ENCODE peak calls at places on chromosomes 5 and 9, in seven cellular contexts. E, R, J, G, M, V and O are unnamed samples.

GRCh38 chr5:1202026-1202797 is 817 bp downstream of the SLC6A19 start:
- DNase-seq in G (no peak), V (no peak), M (no peak), R (no peak), J (no peak), E (no peak), O (no peak)

GRCh38 chr5:78677777-78678668 is 29.5 kb upstream of the LHFPL2 start:
- DNase-seq in J (peak), R (peak), M (no peak), V (peak), E (no peak), G (peak), O (no peak)

GRCh38 chr9:83296123-83296522 is 233.2 kb upstream of the RASEF start:
- DNase-seq in G (peak), E (no peak), V (peak), R (no peak), M (no peak), J (no peak), O (no peak)

GRCh38 chr5:97838214-97838613 is 655.2 kb upstream of the RIOK2 start:
- DNase-seq in R (peak), J (peak), G (no peak), V (peak), M (no peak), E (no peak), O (no peak)

GRCh38 chr9:136255166-136255538 is 9.5 kb upstream of the QSOX2 start:
- DNase-seq in V (no peak), R (peak), M (no peak), G (no peak), E (no peak), J (peak), O (no peak)

GRCh38 chr5:180353226-180353962 is at the start of gene GFPT2:
- DNase-seq in M (peak), J (peak), E (peak), V (peak), G (peak), R (peak), O (peak)

GRCh38 chr5:67696446-67696845 is 499.8 kb upstream of the CD180 start:
- DNase-seq in E (no peak), V (no peak), R (no peak), J (no peak), M (no peak), G (no peak), O (no peak)

GRCh38 chr5:56357426-56357825 is 124.3 kb upstream of the ANKRD55 start:
- DNase-seq in G (peak), M (no peak), R (no peak), J (no peak), V (peak), E (no peak), O (no peak)

GRCh38 chr9:80952523-80952922 is 736.8 kb downstream of the TLE1 start:
- DNase-seq in V (no peak), J (no peak), E (no peak), G (peak), R (no peak), M (no peak), O (no peak)

GRCh38 chr9:112532427-112532826 is 45.8 kb downstream of the KIAA1958 start:
- DNase-seq in R (peak), G (no peak), E (no peak), M (no peak), J (peak), V (no peak), O (no peak)

GRCh38 chr5:34691326-34691725 is 35.2 kb downstream of the RAI14 start:
- DNase-seq in R (no peak), J (no peak), V (no peak), M (no peak), E (no peak), G (no peak), O (no peak)

GRCh38 chr9:123589666-123590239 is 233.8 kb downstream of the CRB2 start:
- DNase-seq in G (no peak), V (no peak), E (no peak), M (no peak), J (no peak), R (no peak), O (no peak)

GRCh38 chr5:78503958-78504357 is 143.5 kb downstream of the SCAMP1 start:
- DNase-seq in G (no peak), M (no peak), J (no peak), E (no peak), R (no peak), V (no peak), O (no peak)

GRCh38 chr5:32827981-32828380 is 116.9 kb downstream of the NPR3 start:
- DNase-seq in M (no peak), G (no peak), R (no peak), J (no peak), E (no peak), V (no peak), O (no peak)

GRCh38 chr9:125932012-125932411 is 184.8 kb downstream of the PBX3 start:
- DNase-seq in E (no peak), R (peak), G (peak), V (peak), M (no peak), J (peak), O (no peak)

GRCh38 chr5:177382423-177383029 is 1.7 kb upstream of the SLC34A1 start:
- DNase-seq in E (peak), J (no peak), M (no peak), G (peak), V (no peak), R (peak), O (peak)

GRCh38 chr5:177334155-177334551 is 17.3 kb downstream of the LMAN2 start:
- DNase-seq in G (no peak), R (no peak), M (no peak), J (no peak), E (no peak), V (no peak), O (no peak)

GRCh38 chr5:132764671-132765070 is 12.4 kb downstream of the SEPTIN8 start:
- DNase-seq in J (no peak), R (no peak), E (no peak), V (no peak), G (no peak), M (no peak), O (peak)

GRCh38 chr5:157516016-157516415 is 56.0 kb downstream of the NIPAL4 start:
- DNase-seq in E (no peak), V (no peak), R (peak), G (no peak), M (no peak), J (peak), O (no peak)

GRCh38 chr9:136368190-136368589 is 4.6 kb upstream of the DNLZ start:
- DNase-seq in R (no peak), E (no peak), M (no peak), J (no peak), G (no peak), V (no peak), O (no peak)

GRCh38 chr5:27208051-27208450 is 169.7 kb upstream of the CDH9 start:
- DNase-seq in M (no peak), R (peak), G (no peak), E (no peak), J (no peak), V (no peak), O (no peak)

GRCh38 chr5:30102185-30102584 is 1091.3 kb upstream of the CDH6 start:
- DNase-seq in E (no peak), R (no peak), M (no peak), G (no peak), V (no peak), J (no peak), O (no peak)
- H2BK120ac ChIP-seq in E (no peak), R (no peak), M (no peak), G (no peak), V (no peak), J (no peak), O (no peak)

GRCh38 chr9:89340332-89340731 is 22.0 kb downstream of the SECISBP2 start:
- DNase-seq in V (no peak), G (no peak), J (no peak), M (no peak), R (no peak), E (no peak), O (no peak)
- H2BK5ac ChIP-seq in V (no peak), G (no peak), J (no peak), M (no peak), R (no peak), E (no peak), O (no peak)

GRCh38 chr9:31389075-31389474 is 995.4 kb upstream of the ACO1 start:
- DNase-seq in M (no peak), E (no peak), V (no peak), J (no peak), R (no peak), G (no peak), O (no peak)

GRCh38 chr9:31393240-31393639 is 991.2 kb upstream of the ACO1 start:
- DNase-seq in G (no peak), J (no peak), R (no peak), E (no peak), M (no peak), V (no peak), O (no peak)

GRCh38 chr9:31394040-31394473 is 990.4 kb upstream of the ACO1 start:
- DNase-seq in J (peak), G (no peak), V (no peak), R (no peak), E (no peak), M (no peak), O (no peak)

GRCh38 chr9:31388660-31389059 is 995.8 kb upstream of the ACO1 start:
- DNase-seq in R (no peak), E (no peak), M (no peak), J (no peak), V (no peak), G (no peak), O (no peak)

GRCh38 chr9:31390352-31391025 is 994.0 kb upstream of the ACO1 start:
- DNase-seq in J (no peak), V (no peak), G (no peak), R (no peak), M (no peak), E (no peak), O (no peak)
- H2BK120ac ChIP-seq in J (no peak), V (no peak), G (no peak), R (no peak), M (no peak), E (no peak), O (no peak)

GRCh38 chr9:128526729-128527128 is 22.2 kb downstream of the GLE1 start:
- DNase-seq in E (no peak), R (no peak), V (no peak), G (no peak), M (no peak), J (no peak), O (no peak)

GRCh38 chr9:128523199-128523925 is 18.8 kb downstream of the GLE1 start:
- DNase-seq in M (no peak), G (peak), V (no peak), R (peak), J (peak), E (no peak), O (peak)

GRCh38 chr9:128521955-128522354 is 17.4 kb downstream of the GLE1 start:
- DNase-seq in R (no peak), M (no peak), V (no peak), E (no peak), J (no peak), G (no peak), O (no peak)
- H2BK5ac ChIP-seq in R (no peak), M (no peak), V (no peak), E (no peak), J (no peak), G (no peak), O (no peak)

DNA sequence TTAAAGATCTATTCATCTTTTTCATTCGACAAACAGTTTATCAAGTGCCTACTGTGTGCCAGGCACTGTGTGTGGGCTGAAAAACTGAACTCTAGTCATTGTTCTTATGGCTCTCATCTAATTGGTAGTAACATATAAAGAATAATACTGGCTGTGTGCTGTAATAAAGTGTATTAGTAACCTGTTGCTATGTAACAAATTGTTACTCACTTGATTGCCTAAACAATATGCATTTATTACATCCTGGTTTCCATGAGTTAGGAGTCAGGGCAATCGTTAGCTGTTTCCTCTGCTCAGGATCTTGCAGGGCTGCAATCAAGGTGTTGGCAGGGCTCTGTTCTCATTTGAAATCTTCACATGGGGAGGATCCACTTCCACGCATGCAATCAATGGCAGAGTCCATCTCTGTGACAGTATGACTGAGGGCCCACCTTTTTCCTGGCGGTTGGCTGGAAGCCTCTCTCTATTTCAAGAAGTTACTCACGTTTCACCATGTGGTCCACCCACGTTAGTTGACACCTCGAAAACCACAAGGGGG is 7.1 kb upstream of the WHRN start:
- DNase-seq in V (no peak), R (no peak), G (no peak), M (no peak), J (no peak), E (no peak), O (no peak)
- H2BK120ac ChIP-seq in V (no peak), R (no peak), G (no peak), M (no peak), J (no peak), E (no peak), O (no peak)

DNA sequence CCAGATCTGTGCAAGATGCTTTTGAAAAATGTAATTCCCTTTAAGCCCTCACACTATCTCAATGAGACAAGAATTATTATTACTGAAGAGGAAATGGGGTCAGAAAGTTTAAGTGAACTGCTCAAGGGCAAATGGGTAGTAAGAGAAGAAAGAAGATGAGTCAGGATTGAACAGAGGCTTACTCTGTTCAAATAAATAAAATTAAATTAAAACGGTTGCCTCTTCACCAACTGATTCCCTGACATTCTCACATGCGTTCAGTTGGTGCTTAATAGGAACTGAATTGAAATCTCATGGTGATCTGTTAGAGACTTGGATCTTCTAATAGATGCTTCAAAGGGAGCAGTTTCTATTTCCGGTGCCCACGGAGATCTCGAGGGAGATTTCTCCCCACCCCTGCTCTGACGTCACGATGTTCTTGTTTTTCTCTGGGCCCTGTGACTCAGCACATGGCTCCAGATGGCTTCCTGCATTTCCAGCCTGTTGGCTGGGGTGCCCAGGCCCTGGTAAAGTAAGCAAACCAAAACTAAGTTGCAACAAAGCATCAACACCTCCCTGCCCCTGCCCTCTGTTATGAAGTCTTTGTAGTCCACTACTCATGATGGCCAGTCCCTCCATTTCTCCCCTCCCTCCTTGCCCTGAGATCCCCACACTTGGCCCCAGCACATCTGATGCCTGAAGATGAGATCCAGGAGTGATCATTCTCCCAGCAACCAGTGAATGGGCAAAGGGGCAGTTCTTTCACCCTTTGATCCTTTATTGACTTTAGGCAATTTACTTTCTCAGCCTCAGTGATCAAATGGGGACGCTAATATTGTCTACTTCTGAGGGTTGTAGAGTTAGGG is 106.1 kb upstream of the CPEB4 start:
- DNase-seq in G (peak), R (peak), V (peak), J (peak), M (no peak), E (no peak), O (no peak)
- H2BK5ac ChIP-seq in G (no peak), R (peak), V (no peak), J (no peak), M (no peak), E (no peak), O (no peak)